ENCODE peak calls at places on chromosomes 11 and 22, in nine cellular contexts. One of them, this sample, is unnamed.

GRCh38 chr22:23520875-23521441 is 59.1 kb downstream of the IGLL1 start:
- DNase-seq in tibial nerve: peak; percentile 41
- DNase-seq in sigmoid colon: peak; percentile 78
- DNase-seq in esophagus squamous epithelium: no peak
- DNase-seq in heart left ventricle: peak; percentile 38
- DNase-seq in HCT116: no peak
- DNase-seq in H1: peak; percentile 51
- DNase-seq in endothelial cell of umbilical vein: no peak
- DNase-seq in transverse colon: no peak
- DNase-seq in this sample: no peak

GRCh38 chr11:83007909-83008580 is 63.7 kb downstream of the RAB30 start:
- DNase-seq in tibial nerve: no peak
- DNase-seq in sigmoid colon: no peak
- DNase-seq in endothelial cell of umbilical vein: peak; percentile 94
- DNase-seq in H1: no peak
- DNase-seq in transverse colon: peak; percentile 68
- DNase-seq in HCT116: no peak
- DNase-seq in heart left ventricle: peak; percentile 78
- DNase-seq in esophagus squamous epithelium: no peak
- DNase-seq in this sample: no peak

GRCh38 chr11:16154715-16155396 is 201.5 kb downstream of the SOX6 start:
- DNase-seq in heart left ventricle: no peak
- DNase-seq in H1: no peak
- DNase-seq in tibial nerve: no peak
- DNase-seq in sigmoid colon: no peak
- DNase-seq in esophagus squamous epithelium: no peak
- DNase-seq in transverse colon: no peak
- DNase-seq in endothelial cell of umbilical vein: no peak
- DNase-seq in HCT116: no peak
- DNase-seq in this sample: no peak

GRCh38 chr11:81888391-81888790 is 845.3 kb downstream of the FAM181B start:
- DNase-seq in sigmoid colon: no peak
- DNase-seq in heart left ventricle: no peak
- DNase-seq in H1: no peak
- DNase-seq in esophagus squamous epithelium: no peak
- DNase-seq in endothelial cell of umbilical vein: no peak
- DNase-seq in tibial nerve: no peak
- DNase-seq in HCT116: no peak
- DNase-seq in transverse colon: no peak
- DNase-seq in this sample: no peak

GRCh38 chr11:68370211-68371111 is 58.1 kb downstream of the LRP5 start:
- DNase-seq in transverse colon: peak; percentile 62
- DNase-seq in sigmoid colon: no peak
- DNase-seq in esophagus squamous epithelium: no peak
- DNase-seq in tibial nerve: no peak
- DNase-seq in H1: no peak
- DNase-seq in HCT116: no peak
- DNase-seq in heart left ventricle: peak; percentile 69
- DNase-seq in endothelial cell of umbilical vein: no peak
- DNase-seq in this sample: no peak

GRCh38 chr11:129144256-129144655 is 47.9 kb downstream of the ARHGAP32 start:
- DNase-seq in esophagus squamous epithelium: no peak
- DNase-seq in HCT116: no peak
- DNase-seq in endothelial cell of umbilical vein: no peak
- DNase-seq in transverse colon: no peak
- DNase-seq in H1: no peak
- DNase-seq in heart left ventricle: no peak
- DNase-seq in sigmoid colon: no peak
- DNase-seq in tibial nerve: no peak
- DNase-seq in this sample: no peak

GRCh38 chr22:21942407-21942895 is 10.2 kb downstream of the PPM1F start:
- DNase-seq in transverse colon: peak; percentile 52
- DNase-seq in tibial nerve: peak; percentile 52
- DNase-seq in H1: no peak
- DNase-seq in sigmoid colon: peak; percentile 91
- DNase-seq in heart left ventricle: peak; percentile 93
- DNase-seq in esophagus squamous epithelium: no peak
- DNase-seq in HCT116: peak; percentile 44
- DNase-seq in endothelial cell of umbilical vein: peak; percentile 97
- DNase-seq in this sample: peak; percentile 96

GRCh38 chr22:39252461-39253391 is 7.9 kb upstream of the PDGFB start:
- DNase-seq in tibial nerve: no peak
- DNase-seq in heart left ventricle: no peak
- DNase-seq in sigmoid colon: no peak
- DNase-seq in HCT116: no peak
- DNase-seq in endothelial cell of umbilical vein: peak; percentile 85
- DNase-seq in H1: no peak
- DNase-seq in esophagus squamous epithelium: no peak
- DNase-seq in transverse colon: no peak
- DNase-seq in this sample: no peak

GRCh38 chr11:64850979-64851567 is 6.6 kb upstream of the CDC42BPG start:
- DNase-seq in HCT116: no peak
- DNase-seq in H1: peak; percentile 56
- DNase-seq in transverse colon: peak; percentile 71
- DNase-seq in esophagus squamous epithelium: no peak
- DNase-seq in sigmoid colon: no peak
- DNase-seq in endothelial cell of umbilical vein: no peak
- DNase-seq in tibial nerve: no peak
- DNase-seq in heart left ventricle: no peak
- DNase-seq in this sample: no peak

GRCh38 chr11:71488086-71488967 is 35.3 kb downstream of the NADSYN1 start:
- DNase-seq in HCT116: no peak
- DNase-seq in esophagus squamous epithelium: no peak
- DNase-seq in sigmoid colon: peak; percentile 25
- DNase-seq in transverse colon: no peak
- DNase-seq in tibial nerve: no peak
- DNase-seq in endothelial cell of umbilical vein: peak; percentile 75
- DNase-seq in H1: no peak
- DNase-seq in heart left ventricle: no peak
- DNase-seq in this sample: peak; percentile 68

GRCh38 chr11:119650251-119650650 is 78.7 kb downstream of the NECTIN1 start:
- DNase-seq in tibial nerve: no peak
- DNase-seq in H1: no peak
- DNase-seq in HCT116: no peak
- DNase-seq in transverse colon: no peak
- DNase-seq in heart left ventricle: no peak
- DNase-seq in esophagus squamous epithelium: no peak
- DNase-seq in sigmoid colon: no peak
- DNase-seq in endothelial cell of umbilical vein: no peak
- DNase-seq in this sample: no peak

GRCh38 chr11:46250071-46251052 is 27.1 kb upstream of the CREB3L1 start:
- DNase-seq in esophagus squamous epithelium: no peak
- DNase-seq in HCT116: no peak
- DNase-seq in tibial nerve: no peak
- DNase-seq in endothelial cell of umbilical vein: no peak
- DNase-seq in transverse colon: no peak
- DNase-seq in H1: no peak
- DNase-seq in heart left ventricle: no peak
- DNase-seq in sigmoid colon: no peak
- DNase-seq in this sample: no peak

GRCh38 chr22:21020802-21021429 is 6.0 kb downstream of the P2RX6 start:
- DNase-seq in H1: peak; percentile 73
- DNase-seq in tibial nerve: no peak
- DNase-seq in transverse colon: no peak
- DNase-seq in HCT116: no peak
- DNase-seq in esophagus squamous epithelium: no peak
- DNase-seq in heart left ventricle: no peak
- DNase-seq in endothelial cell of umbilical vein: no peak
- DNase-seq in sigmoid colon: no peak
- DNase-seq in this sample: no peak

GRCh38 chr11:8075119-8075726 is 5.8 kb upstream of the TUB start:
- DNase-seq in transverse colon: no peak
- DNase-seq in heart left ventricle: no peak
- DNase-seq in HCT116: no peak
- DNase-seq in esophagus squamous epithelium: no peak
- DNase-seq in H1: no peak
- DNase-seq in sigmoid colon: no peak
- DNase-seq in endothelial cell of umbilical vein: no peak
- DNase-seq in tibial nerve: no peak
- DNase-seq in this sample: no peak

GRCh38 chr22:47610766-47611165 is 848.3 kb downstream of the TBC1D22A start:
- DNase-seq in endothelial cell of umbilical vein: no peak
- DNase-seq in esophagus squamous epithelium: no peak
- DNase-seq in HCT116: no peak
- DNase-seq in tibial nerve: no peak
- DNase-seq in H1: no peak
- DNase-seq in transverse colon: no peak
- DNase-seq in heart left ventricle: no peak
- DNase-seq in sigmoid colon: no peak
- DNase-seq in this sample: no peak

GRCh38 chr11:86798988-86799387 is 1.4 kb upstream of the PRSS23 start:
- DNase-seq in HCT116: no peak
- DNase-seq in H1: no peak
- DNase-seq in transverse colon: no peak
- DNase-seq in sigmoid colon: no peak
- DNase-seq in endothelial cell of umbilical vein: peak; percentile 41
- DNase-seq in tibial nerve: no peak
- DNase-seq in heart left ventricle: no peak
- DNase-seq in esophagus squamous epithelium: no peak
- DNase-seq in this sample: no peak

GRCh38 chr22:42949159-42949558 is 65.8 kb downstream of the PACSIN2 start:
- DNase-seq in sigmoid colon: no peak
- DNase-seq in tibial nerve: no peak
- DNase-seq in heart left ventricle: peak; percentile 66
- DNase-seq in esophagus squamous epithelium: no peak
- DNase-seq in endothelial cell of umbilical vein: peak; percentile 66
- DNase-seq in H1: no peak
- DNase-seq in transverse colon: no peak
- DNase-seq in HCT116: no peak
- DNase-seq in this sample: no peak

GRCh38 chr11:102476069-102476468 is 23.5 kb upstream of the TMEM123 start:
- DNase-seq in HCT116: no peak
- DNase-seq in H1: no peak
- DNase-seq in endothelial cell of umbilical vein: no peak
- DNase-seq in sigmoid colon: no peak
- DNase-seq in esophagus squamous epithelium: no peak
- DNase-seq in heart left ventricle: no peak
- DNase-seq in transverse colon: no peak
- DNase-seq in tibial nerve: no peak
- DNase-seq in this sample: no peak

DNA sequence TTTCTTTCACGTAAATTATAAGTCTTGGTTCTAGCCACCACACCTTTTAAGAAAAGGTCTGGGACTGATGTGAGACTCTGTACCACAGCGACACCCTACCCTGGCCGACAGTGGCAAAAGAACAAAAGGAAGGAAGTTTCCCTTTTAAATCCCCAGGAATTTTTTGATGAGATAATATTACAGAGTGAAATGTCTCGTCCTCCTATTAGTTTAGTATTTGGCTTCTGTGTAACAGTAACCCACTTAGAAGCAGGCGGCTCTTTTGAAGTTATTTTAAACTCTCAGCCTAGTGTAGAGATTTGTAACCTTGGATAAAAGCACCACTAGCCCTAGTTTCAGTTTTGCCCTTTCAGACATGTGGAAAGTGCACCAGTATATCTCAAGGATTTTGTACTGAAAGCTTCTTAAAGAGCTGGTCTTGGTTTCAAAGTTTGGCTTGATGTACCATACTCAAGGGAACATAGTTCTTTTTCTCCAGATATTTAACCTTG is 84.1 kb downstream of the C22orf31 start:
- DNase-seq in esophagus squamous epithelium: no peak
- DNase-seq in endothelial cell of umbilical vein: peak; percentile 48
- DNase-seq in sigmoid colon: no peak
- DNase-seq in tibial nerve: no peak
- DNase-seq in transverse colon: no peak
- DNase-seq in H1: no peak
- DNase-seq in HCT116: peak; percentile 18
- DNase-seq in heart left ventricle: no peak
- DNase-seq in this sample: no peak
- TF ChIP-seq CTCF in esophagus squamous epithelium: no peak
- TF ChIP-seq CTCF in endothelial cell of umbilical vein: no peak
- TF ChIP-seq CTCF in sigmoid colon: no peak
- TF ChIP-seq CTCF in tibial nerve: no peak
- TF ChIP-seq CTCF in transverse colon: no peak
- TF ChIP-seq CTCF in H1: no peak
- TF ChIP-seq CTCF in HCT116: peak; percentile 14
- TF ChIP-seq CTCF in heart left ventricle: no peak
- TF ChIP-seq CTCF in this sample: no peak

GRCh38 chr11:117972589-117973445 is 13.4 kb upstream of the IL10RA start:
- DNase-seq in esophagus squamous epithelium: no peak
- DNase-seq in endothelial cell of umbilical vein: peak; percentile 95
- DNase-seq in HCT116: no peak
- DNase-seq in tibial nerve: no peak
- DNase-seq in H1: no peak
- DNase-seq in transverse colon: no peak
- DNase-seq in sigmoid colon: no peak
- DNase-seq in heart left ventricle: no peak
- DNase-seq in this sample: peak; percentile 76
- H3K4me3 ChIP-seq in esophagus squamous epithelium: no peak overlapping the region
- H3K4me3 ChIP-seq in endothelial cell of umbilical vein: no peak overlapping the region
- H3K4me3 ChIP-seq in HCT116: no peak overlapping the region
- H3K4me3 ChIP-seq in tibial nerve: no peak overlapping the region
- H3K4me3 ChIP-seq in H1: no peak overlapping the region
- H3K4me3 ChIP-seq in transverse colon: no peak overlapping the region
- H3K4me3 ChIP-seq in sigmoid colon: no peak overlapping the region
- H3K4me3 ChIP-seq in heart left ventricle: no peak overlapping the region
- H3K4me3 ChIP-seq in this sample: no peak overlapping the region

DNA sequence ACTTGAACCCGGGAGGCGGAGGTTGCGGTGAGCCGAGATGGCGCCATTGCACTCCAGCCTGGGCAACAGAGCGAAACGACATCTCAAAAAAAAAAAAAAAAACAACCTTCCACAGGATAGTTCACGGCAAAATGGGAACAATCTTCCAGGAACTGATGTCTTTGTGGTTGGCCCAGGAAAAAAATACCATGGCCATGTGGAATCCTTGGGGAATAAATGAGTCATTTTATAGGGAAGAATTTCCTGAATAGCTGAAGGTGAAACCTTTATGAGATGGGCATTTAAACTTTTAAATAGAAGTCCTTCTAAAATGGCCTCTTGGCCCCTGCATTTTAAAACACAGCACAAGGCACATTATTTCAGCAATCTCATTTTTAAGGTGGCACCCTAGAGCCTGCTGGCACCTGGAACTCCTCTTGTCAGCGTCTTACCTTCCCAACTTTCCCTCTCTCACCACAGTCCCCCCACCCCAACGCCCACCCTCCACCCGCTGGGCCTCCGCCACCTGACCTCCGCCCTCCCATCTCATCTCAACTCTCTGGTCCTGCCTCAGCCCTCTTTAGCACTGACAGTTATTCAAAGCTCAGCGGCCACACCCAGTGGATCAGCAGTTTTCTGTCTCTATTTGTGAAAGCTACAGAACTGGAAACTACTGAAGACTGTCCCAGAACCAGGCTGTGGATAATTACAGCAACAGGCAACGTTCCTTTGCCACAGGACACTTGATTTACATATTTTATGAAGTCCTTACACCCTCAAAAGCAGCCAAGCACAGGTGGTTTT is 43.1 kb downstream of the SCGB1A1 start:
- DNase-seq in endothelial cell of umbilical vein: no peak
- DNase-seq in sigmoid colon: no peak
- DNase-seq in transverse colon: peak; percentile 45
- DNase-seq in tibial nerve: peak; percentile 39
- DNase-seq in HCT116: no peak
- DNase-seq in H1: no peak
- DNase-seq in heart left ventricle: no peak
- DNase-seq in esophagus squamous epithelium: no peak
- DNase-seq in this sample: peak; percentile 89
- TF ChIP-seq POLR2A in endothelial cell of umbilical vein: no peak
- TF ChIP-seq POLR2A in sigmoid colon: no peak
- TF ChIP-seq POLR2A in transverse colon: no peak
- TF ChIP-seq POLR2A in tibial nerve: no peak
- TF ChIP-seq POLR2A in HCT116: no peak
- TF ChIP-seq POLR2A in H1: no peak
- TF ChIP-seq POLR2A in heart left ventricle: no peak
- TF ChIP-seq POLR2A in esophagus squamous epithelium: no peak
- TF ChIP-seq POLR2A in this sample: no peak

GRCh38 chr11:18522388-18522787 is 4.4 kb downstream of the TSG101 start:
- DNase-seq in H1: no peak
- DNase-seq in heart left ventricle: no peak
- DNase-seq in sigmoid colon: no peak
- DNase-seq in tibial nerve: no peak
- DNase-seq in HCT116: no peak
- DNase-seq in transverse colon: no peak
- DNase-seq in esophagus squamous epithelium: no peak
- DNase-seq in endothelial cell of umbilical vein: no peak
- DNase-seq in this sample: no peak
- TF ChIP-seq CTCF in H1: peak; percentile 14
- TF ChIP-seq CTCF in heart left ventricle: no peak
- TF ChIP-seq CTCF in sigmoid colon: no peak
- TF ChIP-seq CTCF in tibial nerve: no peak
- TF ChIP-seq CTCF in HCT116: no peak
- TF ChIP-seq CTCF in transverse colon: no peak
- TF ChIP-seq CTCF in esophagus squamous epithelium: no peak
- TF ChIP-seq CTCF in endothelial cell of umbilical vein: no peak
- TF ChIP-seq CTCF in this sample: no peak